ENCODE peak calls at places on chromosomes 2 and 18, in nine cellular contexts. G is transverse colon, D is spleen, B is suprapubic skin, Q is HCT116, Y is breast epithelium, W is HepG2, R is prostate gland, I is stomach. L is an unnamed sample. For H3K4me1, the result is how much of the 10 kb centered on the place peaks cover.

GRCh38 chr2:190382851-190383250 is 25.3 kb upstream of the MFSD6 start:
- DNase-seq in G (no peak), D (no peak), B (no peak), Q (peak), Y (no peak), W (peak), R (peak), I (no peak), L (no peak)

GRCh38 chr2:197298609-197299008 is 12.0 kb downstream of the ANKRD44 start:
- DNase-seq in G (no peak), D (no peak), B (no peak), Q (no peak), Y (no peak), W (no peak), R (no peak), I (no peak), L (no peak)

GRCh38 chr2:48264632-48265031 is 265.3 kb upstream of the STON1 start:
- DNase-seq in G (no peak), D (no peak), B (no peak), Q (no peak), Y (no peak), W (no peak), R (no peak), I (no peak), L (no peak)

GRCh38 chr2:17635007-17635406 is 94.5 kb downstream of the VSNL1 start:
- DNase-seq in G (no peak), D (no peak), B (no peak), Q (no peak), Y (no peak), W (no peak), R (no peak), I (no peak), L (no peak)

GRCh38 chr2:233857511-233858118 is 3.3 kb upstream of the HJURP start:
- DNase-seq in G (peak), D (peak), B (no peak), Q (no peak), Y (no peak), W (no peak), R (no peak), I (peak), L (no peak)

GRCh38 chr2:85607268-85608215 is 4.3 kb downstream of the C2orf68 start:
- DNase-seq in G (no peak), D (no peak), B (no peak), Q (no peak), Y (no peak), W (peak), R (peak), I (no peak), L (no peak)

GRCh38 chr2:177606636-177607035 is 214.1 kb downstream of the AGPS start:
- DNase-seq in G (no peak), D (no peak), B (no peak), Q (no peak), Y (no peak), W (no peak), R (no peak), I (no peak), L (no peak)

GRCh38 chr2:42105330-42106256 is 57.8 kb downstream of the PKDCC start:
- DNase-seq in G (peak), D (peak), B (no peak), Q (no peak), Y (no peak), W (peak), R (no peak), I (peak), L (no peak)

GRCh38 chr2:238391042-238391441 is 35.7 kb upstream of the ASB1 start:
- DNase-seq in G (no peak), D (no peak), B (no peak), Q (no peak), Y (no peak), W (no peak), R (no peak), I (no peak), L (no peak)

GRCh38 chr18:76467371-76468190 is 27.5 kb downstream of the ZNF516 start:
- DNase-seq in G (no peak), D (no peak), B (peak), Q (no peak), Y (no peak), W (no peak), R (no peak), I (no peak), L (no peak)

GRCh38 chr2:168231609-168232241 is 15.7 kb downstream of the STK39 start:
- DNase-seq in G (no peak), D (no peak), B (no peak), Q (no peak), Y (no peak), W (no peak), R (no peak), I (no peak), L (no peak)

GRCh38 chr18:9991021-9992000 is 77.5 kb downstream of the VAPA start:
- DNase-seq in G (no peak), D (no peak), B (no peak), Q (no peak), Y (no peak), W (no peak), R (no peak), I (no peak), L (peak)

GRCh38 chr2:60633615-60634014 is 80.2 kb upstream of the BCL11A start:
- DNase-seq in G (no peak), D (no peak), B (no peak), Q (no peak), Y (no peak), W (no peak), R (no peak), I (no peak), L (no peak)

GRCh38 chr18:11980148-11980554 is 1.2 kb upstream of the IMPA2 start:
- DNase-seq in G (no peak), D (no peak), B (no peak), Q (no peak), Y (no peak), W (no peak), R (peak), I (no peak), L (no peak)

GRCh38 chr18:11981383-11981632 is at the start of gene IMPA2:
- DNase-seq in G (no peak), D (no peak), B (no peak), Q (no peak), Y (no peak), W (no peak), R (no peak), I (no peak), L (no peak)

GRCh38 chr18:11982981-11983380 is 1.7 kb downstream of the IMPA2 start:
- DNase-seq in G (no peak), D (no peak), B (no peak), Q (no peak), Y (no peak), W (peak), R (no peak), I (no peak), L (no peak)

GRCh38 chr18:11980555-11981382 is 538 bp upstream of the IMPA2 start:
- DNase-seq in G (peak), D (peak), B (peak), Q (peak), Y (peak), W (peak), R (peak), I (peak), L (peak)

DNA sequence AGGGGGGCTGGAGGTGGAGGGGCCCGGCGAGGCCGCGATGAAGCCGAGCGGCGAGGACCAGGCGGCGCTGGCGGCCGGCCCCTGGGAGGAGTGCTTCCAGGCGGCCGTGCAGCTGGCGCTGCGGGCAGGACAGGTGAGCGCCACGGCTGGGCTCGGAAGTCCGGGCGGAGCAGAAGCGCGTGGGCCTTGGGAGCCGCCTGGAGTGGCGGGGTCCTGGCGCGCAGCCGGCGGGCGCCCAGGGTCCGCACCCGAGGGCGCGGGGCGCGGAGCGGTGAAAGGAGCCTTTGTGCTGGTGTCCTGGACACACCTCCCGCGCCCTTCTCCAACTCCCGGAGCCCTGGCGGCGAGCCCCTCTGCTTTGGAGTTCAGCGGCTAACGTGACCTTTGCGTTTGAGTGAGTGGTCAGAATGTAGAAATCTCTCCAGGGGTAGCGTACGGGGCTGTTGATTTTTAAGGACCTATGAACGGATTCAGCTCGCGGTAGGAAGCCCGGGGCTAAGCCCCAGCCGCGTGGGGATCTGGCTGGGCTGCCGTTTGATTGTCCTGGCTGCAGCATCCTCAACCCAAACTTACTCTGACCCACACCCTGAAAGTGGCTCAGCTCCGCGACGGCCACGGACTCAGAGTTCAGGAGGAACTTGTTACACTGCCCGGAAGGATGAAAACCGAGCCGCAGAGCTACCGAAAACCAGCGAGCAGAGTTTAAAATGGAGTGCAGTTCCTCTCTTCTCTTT is 493 bp downstream of the IMPA2 start:
- DNase-seq in G (peak), D (peak), B (no peak), Q (no peak), Y (no peak), W (peak), R (peak), I (peak), L (no peak)
- TF ChIP-seq POLR2A in G (no peak), D (no peak), B (no peak), Q (no peak), Y (no peak), W (no peak), R (no peak), I (no peak), L (no peak)

DNA sequence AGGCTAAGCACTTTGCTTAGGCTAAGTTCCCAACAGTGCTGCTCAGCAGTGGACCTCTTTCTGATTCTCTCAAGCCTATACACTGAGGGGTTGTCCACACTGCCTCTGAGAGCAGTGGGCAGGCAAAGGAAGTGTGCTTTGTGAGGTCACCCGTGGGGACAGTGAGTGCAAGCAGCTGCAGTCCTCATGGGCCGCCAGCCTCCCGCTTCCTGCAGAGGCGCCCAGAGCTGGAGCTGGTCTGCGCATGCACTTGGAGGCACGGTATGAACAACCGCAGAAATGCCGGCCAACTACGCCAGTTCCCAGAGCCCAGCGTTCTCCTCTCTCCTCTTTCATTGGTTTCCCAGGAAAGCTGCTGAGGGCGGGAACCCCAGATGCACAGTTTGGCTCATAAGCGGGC is 149.5 kb upstream of the DLX2 start:
- DNase-seq in G (no peak), D (no peak), B (no peak), Q (no peak), Y (no peak), W (no peak), R (no peak), I (no peak), L (no peak)
- H3K4me1 ChIP-seq in G (under half), D (under half), B (under half), Q (half or more), Y (under half), W (under half), R (under half), I (under half), L (under half)

DNA sequence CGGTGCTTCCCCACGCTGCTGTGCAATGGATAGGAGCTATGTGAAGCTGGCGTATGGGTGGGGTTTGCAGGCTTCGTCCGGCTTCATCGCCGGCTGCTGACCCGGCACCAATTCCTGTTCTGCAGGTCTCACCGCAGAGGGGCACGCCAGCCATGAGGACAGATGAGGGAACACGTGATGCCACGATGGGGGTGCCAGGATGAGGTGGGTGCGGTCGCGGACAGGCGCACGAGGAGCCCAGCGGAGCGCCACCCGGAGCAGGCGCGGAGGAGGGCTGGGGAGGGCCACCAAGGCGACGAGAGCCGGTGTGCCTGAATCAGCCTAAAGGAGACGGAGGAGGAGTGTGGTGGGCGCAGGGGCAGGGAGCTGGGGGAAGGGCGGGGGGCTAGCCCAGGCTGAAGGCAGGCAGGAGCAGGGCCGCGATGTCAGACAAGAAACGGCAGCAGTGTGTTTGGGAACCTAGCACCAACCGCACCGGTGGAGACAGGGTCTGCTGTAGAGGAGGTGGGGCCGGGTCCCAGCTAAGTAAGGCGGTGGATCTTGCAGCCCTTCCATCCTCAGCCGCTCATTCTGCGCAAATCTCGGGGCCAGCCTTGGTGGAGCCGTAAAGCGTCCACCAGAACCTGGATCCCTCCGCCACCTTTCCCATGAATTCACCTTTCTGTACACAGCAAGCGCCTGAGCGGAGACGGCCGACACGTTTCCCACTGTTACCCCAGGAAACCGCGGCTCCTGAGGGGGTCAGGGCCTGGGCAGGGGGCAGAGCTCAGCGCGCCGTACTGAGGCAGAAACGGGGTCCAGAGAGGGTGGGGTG is 17.0 kb upstream of the CD8A start:
- DNase-seq in G (peak), D (peak), B (no peak), Q (peak), Y (no peak), W (peak), R (peak), I (peak), L (no peak)
- TF ChIP-seq POLR2AphosphoS5 in G (no peak), D (peak), B (no peak), Q (peak), Y (no peak), W (no peak), R (peak), I (no peak), L (peak)

GRCh38 chr18:54636217-54636616 is 45.2 kb downstream of the DYNAP start:
- DNase-seq in G (no peak), D (no peak), B (no peak), Q (no peak), Y (no peak), W (no peak), R (no peak), I (no peak), L (no peak)
- TF ChIP-seq POLR2A in G (no peak), D (no peak), B (no peak), Q (no peak), Y (no peak), W (no peak), R (no peak), I (no peak), L (no peak)